ENCODE peak calls at places on chromosome 9, in seven cellular contexts. D is choroid plexus epithelial cell; E is fibroblast of mammary gland; S is AG04449; K is H9; O is coronary artery; B is CD8-positive, alpha-beta T cell. N is an unnamed sample.

GRCh38 chr9:6152824-6153223 is 62.8 kb upstream of the IL33 start:
- DNase-seq in K (no peak), E (no peak), S (no peak), D (no peak), B (no peak), O (no peak), N (no peak)

GRCh38 chr9:68704804-68705635 is at the start of gene PIP5K1B:
- DNase-seq in E (peak; percentile 32), O (peak; percentile 79), B (no peak), S (no peak), D (peak; percentile 53), K (peak; percentile 81), N (peak; percentile 78)

GRCh38 chr9:13083973-13084528 is 195.4 kb downstream of the MPDZ start:
- DNase-seq in K (no peak), D (peak; percentile 39), E (peak; percentile 74), S (peak; percentile 17), B (no peak), O (no peak), N (no peak)

GRCh38 chr9:115015018-115015635 is 84.7 kb upstream of the TNFSF8 start:
- DNase-seq in S (no peak), E (peak; percentile 76), K (peak; percentile 62), O (no peak), D (peak; percentile 69), B (no peak), N (no peak)

GRCh38 chr9:125631391-125632085 is 75.5 kb downstream of the MAPKAP1 start:
- DNase-seq in O (no peak), D (peak; percentile 80), S (no peak), K (no peak), E (peak; percentile 68), B (no peak), N (peak; percentile 54)

GRCh38 chr9:32351845-32352244 is 32.6 kb upstream of the ACO1 start:
- DNase-seq in D (peak; percentile 17), K (peak; percentile 79), O (no peak), B (no peak), E (no peak), S (no peak), N (no peak)

GRCh38 chr9:3478549-3478953 is 47.2 kb downstream of the RFX3 start:
- DNase-seq in D (no peak), E (no peak), O (no peak), S (no peak), B (no peak), K (no peak), N (no peak)

GRCh38 chr9:20022410-20022809 is 233.6 kb upstream of the SLC24A2 start:
- DNase-seq in E (peak; percentile 82), O (no peak), S (no peak), K (no peak), D (peak; percentile 72), B (no peak), N (no peak)

GRCh38 chr9:98971168-98971914 is 27.6 kb downstream of the COL15A1 start:
- DNase-seq in E (peak; percentile 79), S (no peak), O (peak; percentile 78), D (peak; percentile 66), K (no peak), B (no peak), N (no peak)

GRCh38 chr9:89466451-89467277 is 31.2 kb downstream of the SEMA4D start:
- DNase-seq in D (no peak), E (no peak), S (no peak), K (no peak), O (no peak), B (no peak), N (no peak)

GRCh38 chr9:96116275-96117051 is 185.5 kb downstream of the HSD17B3 start:
- DNase-seq in K (no peak), E (no peak), S (no peak), O (peak; percentile 41), D (no peak), B (no peak), N (no peak)

GRCh38 chr9:33234511-33235467 is 5.2 kb upstream of the SPINK4 start:
- DNase-seq in O (no peak), K (no peak), S (no peak), D (peak; percentile 59), E (peak; percentile 63), B (no peak), N (no peak)

GRCh38 chr9:105359899-105360298 is 87.9 kb upstream of the FSD1L start:
- DNase-seq in B (no peak), O (no peak), S (no peak), E (peak; percentile 43), D (peak; percentile 56), K (no peak), N (no peak)

GRCh38 chr9:25117791-25118190 is 560.5 kb downstream of the TUSC1 start:
- DNase-seq in B (no peak), S (no peak), K (no peak), D (no peak), E (no peak), O (no peak), N (no peak)

GRCh38 chr9:85009251-85009650 is 339.7 kb downstream of the NTRK2 start:
- DNase-seq in E (no peak), D (no peak), B (no peak), K (no peak), O (no peak), S (no peak), N (no peak)

GRCh38 chr9:95588724-95589282 is 72.0 kb upstream of the PTCH1 start:
- DNase-seq in S (no peak), K (no peak), E (no peak), O (no peak), D (no peak), B (no peak), N (no peak)

GRCh38 chr9:12923472-12924009 is 148.7 kb downstream of the LURAP1L start:
- DNase-seq in B (no peak), S (peak; percentile 93), D (peak; percentile 99), E (peak; percentile 98), O (peak; percentile 79), K (no peak), N (no peak)

GRCh38 chr9:13974891-13975290 is 339.1 kb downstream of the NFIB start:
- DNase-seq in O (no peak), S (no peak), K (no peak), B (no peak), D (no peak), E (no peak), N (no peak)

GRCh38 chr9:16434522-16434921 is 435.9 kb downstream of the BNC2 start:
- DNase-seq in K (no peak), D (peak; percentile 52), O (no peak), S (no peak), B (no peak), E (peak; percentile 80), N (no peak)

GRCh38 chr9:129222691-129223218 is 44.7 kb upstream of the IER5L start:
- DNase-seq in O (no peak), E (no peak), D (no peak), S (no peak), K (no peak), B (no peak), N (no peak)

GRCh38 chr9:129495422-129496186 is 125.3 kb downstream of the C9orf50 start:
- DNase-seq in K (peak; percentile 93), B (peak; percentile 82), S (no peak), O (peak; percentile 94), D (peak; percentile 96), E (peak; percentile 83), N (peak; percentile 86)

GRCh38 chr9:9392755-9393154 is 1220.0 kb downstream of the PTPRD start:
- DNase-seq in K (no peak), S (no peak), D (no peak), B (no peak), E (no peak), O (no peak), N (no peak)

DNA sequence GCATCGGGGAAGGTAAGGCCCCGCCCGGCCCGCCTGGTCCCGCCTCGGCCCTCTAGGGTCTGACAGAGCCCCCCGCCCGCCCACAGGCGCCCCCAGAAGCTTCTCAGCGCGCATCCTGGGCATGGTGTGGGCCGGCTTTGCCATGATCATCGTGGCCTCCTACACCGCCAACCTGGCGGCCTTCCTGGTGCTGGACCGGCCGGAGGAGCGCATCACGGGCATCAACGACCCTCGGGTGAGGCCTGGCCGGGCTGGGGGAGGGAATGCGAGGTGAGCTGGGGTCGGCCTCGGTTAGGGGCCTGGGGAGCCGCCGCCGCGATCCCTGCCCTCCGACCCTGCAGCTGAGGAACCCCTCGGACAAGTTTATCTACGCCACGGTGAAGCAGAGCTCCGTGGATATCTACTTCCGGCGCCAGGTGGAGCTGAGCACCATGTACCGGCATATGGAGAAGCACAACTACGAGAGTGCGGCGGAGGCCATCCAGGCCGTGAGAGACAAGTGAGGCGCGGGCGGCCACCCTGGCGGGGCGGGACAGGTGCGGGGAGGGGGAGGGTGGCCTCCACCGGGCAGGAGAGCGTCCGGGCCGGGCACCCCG is 7.2 kb downstream of the LRRC26 start:
- DNase-seq in O (no peak), S (no peak), B (no peak), D (no peak), E (no peak), K (no peak), N (no peak)
- TF ChIP-seq CTCF in O (no peak), S (no peak), B (no peak), D (no peak), E (no peak), K (peak; percentile 15), N (no peak)

GRCh38 chr9:128125575-128126354 is 1.8 kb downstream of the PTGES2 start:
- DNase-seq in B (no peak), E (no peak), D (peak; percentile 43), S (no peak), K (no peak), O (no peak), N (peak; percentile 12)

GRCh38 chr9:128124873-128125574 is 2.5 kb downstream of the PTGES2 start:
- DNase-seq in D (peak; percentile 78), B (peak; percentile 68), O (no peak), S (no peak), E (peak; percentile 66), K (peak; percentile 88), N (no peak)

GRCh38 chr9:128128836-128129590 is 1.5 kb upstream of the PTGES2 start:
- DNase-seq in O (no peak), D (no peak), B (no peak), K (no peak), S (no peak), E (no peak), N (peak; percentile 40)

GRCh38 chr9:128127990-128128835 is 684 bp upstream of the PTGES2 start:
- DNase-seq in B (peak; percentile 93), S (peak; percentile 42), D (peak; percentile 94), O (peak; percentile 92), K (peak; percentile 88), E (peak; percentile 88), N (peak; percentile 74)

GRCh38 chr9:128127568-128127989 is at the start of gene PTGES2:
- DNase-seq in K (no peak), S (no peak), D (peak; percentile 85), B (peak; percentile 86), O (peak; percentile 86), E (peak; percentile 81), N (peak; percentile 66)
- TF ChIP-seq CTCF in K (no peak), S (no peak), D (no peak), B (no peak), O (no peak), E (no peak), N (no peak)

GRCh38 chr9:92728831-92729734 is 35.5 kb downstream of the BICD2 start:
- DNase-seq in B (peak; percentile 44), O (no peak), K (peak; percentile 38), E (peak; percentile 19), D (peak; percentile 38), S (no peak), N (no peak)
- TF ChIP-seq CTCF in B (no peak), O (no peak), K (peak; percentile 67), E (peak; percentile 29), D (peak; percentile 60), S (peak; percentile 77), N (peak; percentile 27)

DNA sequence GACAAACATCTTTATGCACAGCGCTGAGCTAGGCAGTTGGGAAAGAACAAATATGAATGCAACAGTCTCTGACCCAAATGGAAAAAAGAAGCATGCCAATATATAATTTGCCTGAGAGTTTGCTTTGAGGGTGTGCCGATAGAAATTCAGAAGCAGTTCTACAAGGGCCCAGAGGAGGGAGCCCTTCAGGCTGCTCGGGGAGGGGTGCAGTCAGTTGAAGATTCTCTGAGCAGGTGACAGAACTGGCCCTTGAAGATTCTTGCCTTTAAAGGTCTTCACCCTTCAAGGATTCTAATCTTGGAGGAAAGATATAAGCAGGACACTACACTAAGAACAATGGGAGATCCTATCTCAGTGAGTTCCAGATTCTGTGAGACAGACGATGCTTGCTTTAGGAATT is 3.7 kb upstream of the PAPPA start:
- DNase-seq in D (peak; percentile 70), K (peak; percentile 57), E (peak; percentile 40), S (no peak), B (no peak), O (no peak), N (no peak)
- TF ChIP-seq CTCF in D (peak; percentile 87), K (peak; percentile 90), E (peak; percentile 70), S (peak; percentile 39), B (no peak), O (peak; percentile 30), N (peak; percentile 10)